ENCODE peak calls at places on chromosomes 16 and 17, in eight cellular contexts. P, K, H, Y, Z, J, V and B are unnamed samples. For H3K4me1, the result is how much of the 10 kb centered on the place peaks cover.

GRCh38 chr17:75645889-75646625 is 12.8 kb downstream of the SMIM5 start:
- DNase-seq in P (no peak), K (peak), H (no peak), Y (no peak), Z (peak), J (no peak), V (peak), B (no peak)

GRCh38 chr17:163514-164103 is 17.8 kb downstream of the DOC2B start:
- DNase-seq in P (no peak), K (no peak), H (no peak), Y (no peak), Z (no peak), J (no peak), V (no peak), B (no peak)

GRCh38 chr17:45640141-45640850 is 143.8 kb upstream of the CRHR1 start:
- DNase-seq in P (peak), K (no peak), H (peak), Y (peak), Z (peak), J (peak), V (peak), B (peak)

GRCh38 chr16:47025641-47026040 is 52.2 kb upstream of the DNAJA2 start:
- DNase-seq in P (no peak), K (no peak), H (no peak), Y (no peak), Z (no peak), J (no peak), V (no peak), B (no peak)

GRCh38 chr17:48492401-48493298 is 38.2 kb downstream of the HOXB1 start:
- DNase-seq in P (peak), K (no peak), H (peak), Y (peak), Z (peak), J (peak), V (peak), B (peak)

GRCh38 chr17:75828741-75829140 is 15.5 kb downstream of the UNC13D start:
- DNase-seq in P (no peak), K (no peak), H (no peak), Y (no peak), Z (no peak), J (no peak), V (no peak), B (no peak)

GRCh38 chr17:69356625-69357024 is 29.7 kb upstream of the ABCA5 start:
- DNase-seq in P (no peak), K (no peak), H (no peak), Y (no peak), Z (no peak), J (no peak), V (no peak), B (no peak)

GRCh38 chr16:1174477-1175357 is 21.8 kb downstream of the CACNA1H start:
- DNase-seq in P (no peak), K (no peak), H (no peak), Y (no peak), Z (no peak), J (no peak), V (no peak), B (no peak)

GRCh38 chr16:27458987-27459688 is 57.2 kb downstream of the IL21R start:
- DNase-seq in P (no peak), K (no peak), H (no peak), Y (no peak), Z (no peak), J (no peak), V (no peak), B (no peak)

GRCh38 chr17:42568341-42569111 is 1.6 kb downstream of the MLX start:
- DNase-seq in P (no peak), K (no peak), H (no peak), Y (no peak), Z (no peak), J (no peak), V (no peak), B (no peak)

GRCh38 chr17:42564815-42565522 is 1.9 kb upstream of the MLX start:
- DNase-seq in P (no peak), K (no peak), H (no peak), Y (no peak), Z (no peak), J (no peak), V (no peak), B (no peak)

GRCh38 chr17:42566873-42567573 is at the start of gene MLX:
- DNase-seq in P (peak), K (peak), H (peak), Y (peak), Z (peak), J (peak), V (peak), B (peak)

GRCh38 chr17:42565523-42566214 is 1.2 kb upstream of the MLX start:
- DNase-seq in P (no peak), K (no peak), H (no peak), Y (no peak), Z (no peak), J (no peak), V (no peak), B (no peak)

DNA sequence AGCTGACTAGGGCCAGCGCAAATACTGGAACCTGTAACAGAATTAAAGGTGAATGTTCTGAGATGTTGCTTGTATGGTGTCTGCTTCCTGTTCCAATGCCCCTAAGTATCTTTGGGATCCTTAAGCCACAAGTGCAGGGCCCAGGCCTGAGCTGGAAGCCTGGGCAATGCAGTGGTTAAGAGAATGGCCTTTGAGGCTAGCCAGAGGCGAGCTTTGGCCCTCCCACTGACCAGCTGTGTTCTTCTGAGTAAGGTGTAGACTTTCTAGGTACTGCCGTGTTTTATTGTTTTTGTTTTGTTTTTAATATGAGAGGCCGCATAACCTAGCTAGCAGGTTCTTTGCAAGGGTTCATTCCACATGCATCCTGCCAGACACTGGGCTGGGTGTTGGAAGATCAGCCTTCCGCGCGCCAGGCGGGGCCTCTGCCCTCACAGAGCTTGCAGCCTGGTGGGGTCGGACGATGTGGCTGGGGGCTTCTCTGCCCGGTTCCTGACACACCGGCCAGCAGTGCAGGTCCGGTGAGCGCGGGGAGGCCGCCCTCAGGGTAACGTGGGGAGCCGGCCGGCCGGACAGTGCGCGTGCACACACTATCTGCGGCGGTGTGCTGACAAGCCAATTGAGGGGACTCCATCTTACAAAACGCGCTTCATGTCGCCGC is 556 bp upstream of the MLX start:
- DNase-seq in P (no peak), K (no peak), H (no peak), Y (no peak), Z (no peak), J (no peak), V (no peak), B (no peak)
- H3K4me1 ChIP-seq in P (under half), K (under half), H (under half), Y (under half), Z (half or more), J (under half), V (under half), B (half or more)

GRCh38 chr16:85054948-85055502 is 27.4 kb downstream of the KIAA0513 start:
- DNase-seq in P (no peak), K (no peak), H (no peak), Y (no peak), Z (no peak), J (no peak), V (no peak), B (no peak)

GRCh38 chr16:85055503-85056210 is 28.1 kb downstream of the KIAA0513 start:
- DNase-seq in P (peak), K (peak), H (peak), Y (peak), Z (peak), J (peak), V (peak), B (no peak)

GRCh38 chr16:85057212-85057889 is 29.8 kb downstream of the KIAA0513 start:
- DNase-seq in P (no peak), K (no peak), H (peak), Y (no peak), Z (no peak), J (no peak), V (no peak), B (no peak)

GRCh38 chr16:85057948-85058347 is 30.4 kb downstream of the KIAA0513 start:
- DNase-seq in P (no peak), K (no peak), H (peak), Y (no peak), Z (no peak), J (no peak), V (no peak), B (no peak)

DNA sequence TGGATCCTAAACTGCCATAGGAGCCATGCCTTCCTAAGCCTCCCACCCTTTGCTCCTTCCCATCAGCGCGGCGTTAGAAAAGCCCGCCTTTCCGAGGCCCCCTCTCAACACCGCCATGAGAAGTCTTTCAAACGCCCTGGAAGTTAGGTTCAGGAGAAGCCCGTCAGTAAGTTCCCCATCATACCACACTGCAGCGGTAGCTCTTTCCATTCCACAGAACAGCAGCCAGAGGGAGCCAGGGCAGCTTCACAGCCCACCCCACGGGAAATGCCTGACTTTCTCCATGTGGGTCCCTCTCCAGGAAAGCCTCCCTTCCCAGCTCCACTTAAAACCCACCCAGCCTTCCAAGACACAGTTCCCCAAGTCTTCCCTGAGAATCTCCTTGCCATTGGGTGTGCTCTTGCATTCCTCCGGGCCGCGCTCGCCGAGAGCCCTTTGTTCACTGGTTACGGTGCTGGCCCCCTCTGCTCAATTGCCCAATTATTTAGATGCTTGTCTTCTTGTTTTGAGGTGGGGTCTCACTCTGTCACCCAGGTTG is 28.7 kb downstream of the KIAA0513 start:
- DNase-seq in P (no peak), K (no peak), H (peak), Y (no peak), Z (peak), J (no peak), V (peak), B (no peak)
- TF ChIP-seq CTCF in P (peak), K (no peak), H (peak), Y (peak), Z (no peak), J (no peak), V (peak), B (peak)

GRCh38 chr17:63949576-63950250 is 17.6 kb upstream of the CD79B start:
- DNase-seq in P (no peak), K (no peak), H (no peak), Y (no peak), Z (no peak), J (no peak), V (no peak), B (no peak)

GRCh38 chr17:63948521-63948920 is 16.4 kb upstream of the CD79B start:
- DNase-seq in P (no peak), K (no peak), H (no peak), Y (no peak), Z (no peak), J (no peak), V (no peak), B (no peak)

GRCh38 chr17:63946440-63947363 is 14.6 kb upstream of the CD79B start:
- DNase-seq in P (peak), K (no peak), H (peak), Y (peak), Z (no peak), J (peak), V (peak), B (no peak)

GRCh38 chr17:63945851-63946439 is 13.8 kb upstream of the CD79B start:
- DNase-seq in P (no peak), K (no peak), H (no peak), Y (no peak), Z (no peak), J (no peak), V (no peak), B (no peak)

DNA sequence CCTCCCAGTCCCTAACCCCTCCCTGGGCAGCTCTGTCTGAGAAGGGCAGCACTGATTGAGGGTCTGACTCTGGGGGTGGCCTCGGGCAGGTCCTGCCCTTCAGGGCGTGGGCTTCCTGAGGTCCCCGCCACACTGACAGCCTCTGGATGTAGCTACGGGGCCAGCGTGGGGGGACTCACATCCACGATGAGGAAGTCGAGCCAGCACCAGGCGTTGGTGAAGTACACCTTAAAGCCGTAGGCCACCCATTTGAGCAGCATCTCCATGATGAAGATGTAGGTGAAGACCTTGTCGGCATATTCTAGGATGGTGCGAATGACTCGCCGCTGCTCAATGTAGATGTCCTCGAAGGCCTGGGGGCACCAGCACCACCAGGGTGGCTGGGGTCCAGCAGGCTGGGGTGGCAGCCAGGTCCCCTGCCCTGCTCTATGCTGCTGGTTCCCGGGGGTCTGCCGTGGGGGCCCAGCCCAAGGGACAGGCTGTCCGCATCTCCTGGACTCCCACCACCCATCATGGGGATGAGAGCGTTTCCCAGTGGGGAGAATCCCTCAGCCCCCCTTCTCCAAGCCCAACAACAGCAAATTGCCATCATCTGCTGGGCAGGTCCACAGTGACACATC is 15.7 kb upstream of the CD79B start:
- DNase-seq in P (no peak), K (no peak), H (no peak), Y (no peak), Z (no peak), J (no peak), V (no peak), B (no peak)
- H3K4me1 ChIP-seq in P (under half), K (under half), H (under half), Y (under half), Z (under half), J (under half), V (under half), B (under half)

GRCh38 chr16:68344252-68344651 is 33.4 kb downstream of the PRMT7 start:
- DNase-seq in P (no peak), K (no peak), H (no peak), Y (no peak), Z (no peak), J (peak), V (no peak), B (no peak)

GRCh38 chr16:68345351-68345810 is 34.6 kb downstream of the PRMT7 start:
- DNase-seq in P (no peak), K (no peak), H (no peak), Y (peak), Z (no peak), J (no peak), V (no peak), B (no peak)

GRCh38 chr16:68346892-68347480 is 36.2 kb downstream of the PRMT7 start:
- DNase-seq in P (no peak), K (no peak), H (no peak), Y (no peak), Z (no peak), J (no peak), V (no peak), B (no peak)

GRCh38 chr16:68347605-68348004 is 36.8 kb downstream of the PRMT7 start:
- DNase-seq in P (no peak), K (no peak), H (no peak), Y (no peak), Z (no peak), J (no peak), V (no peak), B (no peak)

DNA sequence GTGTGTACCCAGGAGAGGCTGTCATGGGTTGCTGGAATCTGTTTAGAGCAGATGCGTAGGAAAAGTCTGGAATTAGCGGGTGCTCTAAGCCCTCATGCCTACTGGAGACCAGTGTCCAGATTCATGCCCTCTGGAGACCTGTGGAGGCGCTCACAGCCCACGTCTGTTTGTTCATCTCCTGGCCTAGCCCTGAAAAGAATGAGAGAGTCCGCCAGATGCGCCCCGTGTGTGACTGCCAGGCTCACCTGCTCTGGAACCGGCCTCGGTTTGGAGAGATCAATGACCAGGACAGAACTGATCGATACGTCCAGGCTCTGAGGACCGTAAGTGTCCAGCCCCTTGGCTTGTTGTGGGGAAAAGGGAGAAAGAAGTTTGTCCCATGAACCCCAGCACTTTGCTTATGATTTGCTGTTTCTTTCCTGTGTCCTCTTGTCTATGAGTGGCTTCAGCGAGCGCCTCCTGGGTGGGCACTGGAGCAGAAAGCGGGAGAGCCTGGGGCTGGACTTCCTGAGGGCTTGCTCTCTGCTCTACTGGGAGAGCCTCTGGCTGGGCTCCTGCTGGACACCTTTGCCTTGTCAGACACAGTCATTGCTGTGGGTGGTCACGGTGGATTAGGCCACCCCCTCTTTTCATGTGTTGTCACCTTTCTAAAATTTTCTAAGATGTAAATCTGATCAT is 35.3 kb downstream of the PRMT7 start:
- DNase-seq in P (no peak), K (no peak), H (no peak), Y (no peak), Z (no peak), J (no peak), V (peak), B (no peak)
- TF ChIP-seq CTCF in P (no peak), K (no peak), H (no peak), Y (no peak), Z (no peak), J (no peak), V (no peak), B (no peak)

DNA sequence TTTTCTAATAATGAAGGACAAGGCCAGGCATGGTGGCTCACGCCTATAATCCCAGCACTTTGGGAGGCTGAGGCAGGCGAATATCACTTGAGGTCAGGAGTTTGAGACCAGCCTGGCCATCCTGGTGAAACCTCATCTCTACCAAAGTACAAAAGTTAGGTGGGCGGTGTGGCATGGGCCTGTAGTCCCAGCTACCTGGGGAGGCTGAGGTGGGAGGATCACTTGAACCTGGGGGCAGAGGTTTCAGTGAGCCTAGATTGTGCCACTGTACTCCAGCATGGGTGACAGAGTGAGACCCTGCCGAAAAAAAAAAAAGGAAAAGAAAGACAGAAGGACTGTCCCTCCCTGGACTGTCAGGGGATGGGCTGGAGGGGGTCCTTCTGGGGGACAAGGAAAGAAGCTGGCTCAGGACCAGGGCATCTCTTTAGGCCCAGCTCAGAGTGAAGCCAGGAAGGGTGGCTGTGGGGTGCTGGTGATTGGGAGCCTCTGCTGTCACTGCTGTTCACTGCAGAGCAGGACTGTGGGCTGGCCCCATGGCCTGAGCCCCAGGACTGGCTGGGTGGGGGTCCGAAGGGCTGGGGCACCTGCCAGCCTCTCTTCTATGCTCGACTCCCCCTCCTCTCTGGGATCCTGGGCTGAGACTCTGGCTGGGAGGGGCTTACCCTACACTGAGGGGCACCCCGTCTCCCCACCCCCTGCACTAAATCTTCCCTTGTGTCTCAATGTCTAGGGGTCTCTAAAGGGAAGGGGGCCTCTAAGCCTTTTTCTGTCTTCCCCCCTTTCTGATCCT is 909 bp upstream of the ARHGAP23 start:
- DNase-seq in P (no peak), K (no peak), H (no peak), Y (no peak), Z (no peak), J (no peak), V (no peak), B (no peak)
- H3K4me1 ChIP-seq in P (under half), K (under half), H (under half), Y (under half), Z (half or more), J (under half), V (under half), B (half or more)

GRCh38 chr17:57906910-57907309 is 48.3 kb downstream of the CUEDC1 start:
- DNase-seq in P (no peak), K (no peak), H (peak), Y (no peak), Z (no peak), J (peak), V (no peak), B (no peak)
- TF ChIP-seq CTCF in P (no peak), K (no peak), H (peak), Y (no peak), Z (no peak), J (peak), V (peak), B (peak)